ENCODE peak calls at places on chromosomes 16 and 17, in nine cellular contexts. J is IMR-90; U is left ventricle myocardium inferior; L is upper lobe of right lung; T is CD8-positive, alpha-beta memory T cell; V is GM23338; Z is neural progenitor cell; F is ascending aorta; X is CD8-positive, alpha-beta T cell. Y is an unnamed sample.

GRCh38 chr16:4631444-4631843 is 6.8 kb downstream of the MGRN1 start:
- DNase-seq in J (no peak), L (no peak), X (no peak), Z (no peak), T (no peak), U (no peak), V (no peak), F (no peak), Y (no peak)

GRCh38 chr16:67055712-67056487 is 27.0 kb downstream of the CBFB start:
- DNase-seq in J (peak; percentile 99), X (no peak), F (no peak), U (no peak), Z (no peak), V (no peak), T (no peak), L (no peak), Y (no peak)

GRCh38 chr16:47780213-47780612 is 319.1 kb downstream of the PHKB start:
- DNase-seq in J (no peak), U (no peak), F (no peak), X (no peak), V (no peak), L (no peak), T (no peak), Z (no peak), Y (no peak)

GRCh38 chr17:79835953-79836951 is 3.0 kb downstream of the CBX4 start:
- DNase-seq in L (peak; percentile 90), V (peak; percentile 99), J (peak; percentile 19), T (no peak), F (no peak), Z (peak; percentile 93), U (no peak), X (no peak), Y (peak; percentile 38)

GRCh38 chr17:882827-883585 is 96.6 kb downstream of the NXN start:
- DNase-seq in L (no peak), F (no peak), Z (peak; percentile 37), X (no peak), V (peak; percentile 53), J (peak; percentile 66), T (no peak), U (peak; percentile 78), Y (peak; percentile 87)

GRCh38 chr17:21375757-21376584 is at the start of gene KCNJ12:
- DNase-seq in J (no peak), L (no peak), U (peak; percentile 52), Z (peak; percentile 80), F (no peak), X (no peak), V (peak; percentile 82), T (no peak), Y (peak; percentile 77)

GRCh38 chr17:72502111-72502939 is 381.5 kb downstream of the SOX9 start:
- DNase-seq in U (no peak), T (no peak), L (no peak), Z (peak; percentile 7), X (no peak), F (no peak), J (peak; percentile 64), V (peak; percentile 52), Y (no peak)

GRCh38 chr16:85497622-85498314 is 115.4 kb upstream of the GSE1 start:
- DNase-seq in F (no peak), U (no peak), J (no peak), Z (no peak), V (no peak), L (no peak), T (no peak), X (no peak), Y (no peak)

GRCh38 chr16:69064164-69064563 is 41.3 kb upstream of the HAS3 start:
- DNase-seq in X (no peak), U (no peak), F (no peak), L (no peak), V (no peak), J (peak; percentile 36), Z (no peak), T (no peak), Y (no peak)

GRCh38 chr16:53257001-53257400 is 177.3 kb upstream of the RBL2 start:
- DNase-seq in F (no peak), T (no peak), U (no peak), V (peak; percentile 21), L (no peak), J (peak; percentile 59), Z (no peak), X (no peak), Y (no peak)

GRCh38 chr17:21354796-21355385 is 21.3 kb upstream of the KCNJ12 start:
- DNase-seq in X (no peak), U (no peak), F (no peak), T (no peak), Z (no peak), V (no peak), L (no peak), J (no peak), Y (peak; percentile 24)

DNA sequence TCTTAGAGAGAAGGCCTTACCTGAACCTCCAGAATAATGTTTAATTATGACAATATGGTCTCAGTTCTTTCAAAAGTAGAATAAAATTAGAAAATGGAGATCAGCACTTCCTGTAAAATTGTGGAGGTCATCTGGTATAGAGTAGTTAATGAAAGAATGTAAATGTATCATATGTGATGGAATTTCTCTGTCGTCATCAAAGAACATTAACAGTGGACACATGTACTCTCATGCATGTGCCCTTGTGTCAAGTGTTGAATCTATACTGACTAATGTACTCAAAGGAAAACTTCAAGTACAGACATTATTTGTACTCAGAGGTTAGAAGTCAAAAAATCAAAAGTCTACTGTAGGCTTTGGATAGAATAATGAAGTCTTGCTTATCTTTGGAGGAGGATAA is 129.2 kb upstream of the MYOCD start:
- DNase-seq in J (peak; percentile 92), L (no peak), Z (no peak), F (no peak), X (no peak), U (no peak), T (no peak), V (no peak), Y (no peak)
- H3K27ac ChIP-seq in J (peak overlapping the region; percentile 76), L (no peak overlapping the region), Z (no peak overlapping the region), F (no peak overlapping the region), X (no peak overlapping the region), U (no peak overlapping the region), T (no peak overlapping the region), V (no peak overlapping the region), Y (no peak overlapping the region)

DNA sequence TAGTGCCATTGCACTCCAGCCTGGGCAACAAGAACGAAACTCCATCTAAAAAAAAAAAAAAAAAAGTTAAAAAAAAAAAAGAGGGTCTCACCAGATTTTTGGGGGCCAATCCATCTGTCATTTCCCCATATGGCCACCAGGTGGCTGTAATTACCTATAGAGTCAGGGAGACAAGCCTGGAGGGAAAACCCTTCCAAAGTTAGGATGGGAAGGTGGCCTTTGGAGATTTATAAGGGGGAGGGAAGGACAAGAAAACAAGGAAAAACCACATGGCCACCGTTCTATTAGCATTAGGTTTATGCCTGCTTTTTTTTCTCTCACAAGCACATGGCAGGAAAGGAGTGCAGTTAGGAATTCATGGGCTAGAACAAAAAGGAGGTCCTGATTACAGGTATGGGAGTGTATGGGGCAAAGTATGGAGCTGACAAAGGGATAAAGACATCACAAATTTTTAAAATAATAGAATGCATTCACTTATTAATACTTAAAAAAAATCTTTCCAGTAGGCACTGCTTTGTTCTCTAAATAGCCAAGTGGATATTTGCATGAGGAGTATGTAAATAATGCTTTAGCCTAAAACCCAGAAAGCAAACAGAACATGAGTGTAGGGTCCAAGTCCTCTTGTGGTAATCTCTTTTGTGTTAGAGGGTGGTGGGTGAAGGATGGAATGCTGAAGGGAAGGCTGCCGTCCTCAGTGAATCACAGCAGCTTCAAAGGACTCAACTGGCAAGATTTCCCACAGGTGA is 5.1 kb downstream of the CYB5D1 start:
- DNase-seq in T (peak; percentile 66), J (peak; percentile 54), U (peak; percentile 20), L (no peak), V (peak; percentile 91), X (no peak), F (no peak), Z (peak; percentile 82), Y (peak; percentile 28)
- H3K4me3 ChIP-seq in T (no peak overlapping the region), J (no peak overlapping the region), U (no peak overlapping the region), L (no peak overlapping the region), V (no peak overlapping the region), X (no peak overlapping the region), F (no peak overlapping the region), Z (no peak overlapping the region), Y (no peak overlapping the region)

GRCh38 chr17:58381124-58381838 is 29.3 kb upstream of the SUPT4H1 start:
- DNase-seq in L (no peak), U (no peak), Z (no peak), X (no peak), T (no peak), F (no peak), J (no peak), V (no peak), Y (no peak)
- H3K4me1 ChIP-seq in L (peaks cover 39% of the 10 kb centered on the region), U (no peaks in the 10 kb centered on the region), Z (no peaks in the 10 kb centered on the region), X (peaks cover 32% of the 10 kb centered on the region), T (peaks cover 53% of the 10 kb centered on the region), F (no peaks in the 10 kb centered on the region), J (no peaks in the 10 kb centered on the region), V (peaks cover 10% of the 10 kb centered on the region), Y (no peaks in the 10 kb centered on the region)

DNA sequence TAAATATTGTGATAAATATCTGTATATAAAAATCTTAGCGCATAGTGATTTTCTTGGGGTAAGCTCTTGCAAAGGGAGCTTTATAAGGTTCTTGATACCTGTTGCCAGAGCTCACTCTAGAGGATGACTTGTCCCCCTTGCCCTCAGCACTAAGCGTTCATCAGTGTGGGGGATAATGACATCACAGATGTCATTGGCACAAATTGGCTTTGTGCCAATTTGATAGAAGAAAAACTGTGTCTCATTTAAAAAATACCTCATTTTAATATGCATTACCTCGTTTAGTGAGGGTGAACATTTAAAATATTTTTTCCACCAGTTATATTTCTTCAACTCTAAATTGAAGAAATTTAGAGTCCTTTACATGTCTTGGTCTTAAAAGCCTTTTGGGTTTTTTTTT is 40.2 kb downstream of the PGS1 start:
- DNase-seq in J (no peak), U (no peak), T (no peak), Z (no peak), V (no peak), X (no peak), L (no peak), F (no peak), Y (no peak)
- H3K27ac ChIP-seq in J (no peak overlapping the region), U (peak overlapping the region; percentile 57), T (no peak overlapping the region), Z (no peak overlapping the region), V (peak overlapping the region; percentile 9), X (no peak overlapping the region), L (peak overlapping the region; percentile 83), F (no peak overlapping the region), Y (no peak overlapping the region)

GRCh38 chr17:30256756-30257506 is 21.4 kb upstream of the SLC6A4 start:
- DNase-seq in J (peak; percentile 66), T (no peak), F (no peak), L (no peak), X (no peak), V (no peak), Z (no peak), U (no peak), Y (no peak)
- H3K4me3 ChIP-seq in J (no peak overlapping the region), T (no peak overlapping the region), F (no peak overlapping the region), L (no peak overlapping the region), X (no peak overlapping the region), V (no peak overlapping the region), Z (no peak overlapping the region), U (no peak overlapping the region), Y (no peak overlapping the region)

Y was measured in right cardiac atrium.